ENCODE peak calls at places on chromosomes 1 and 21, in seven cellular contexts. One of them, this sample, is unnamed.

GRCh38 chr1:223543559-223543958 is 121.9 kb downstream of the CAPN8 start:
- DNase-seq in astrocyte: no peak
- DNase-seq in CD4-positive, CD25-positive, alpha-beta regulatory T cell: no peak
- DNase-seq in NB4: no peak
- DNase-seq in IMR-90: no peak
- DNase-seq in thoracic aorta: no peak
- DNase-seq in mesenchymal stem cell: no peak
- DNase-seq in this sample: no peak

GRCh38 chr1:108819878-108820277 is 37.0 kb downstream of the AKNAD1 start:
- DNase-seq in astrocyte: no peak
- DNase-seq in CD4-positive, CD25-positive, alpha-beta regulatory T cell: no peak
- DNase-seq in NB4: no peak
- DNase-seq in IMR-90: no peak
- DNase-seq in thoracic aorta: no peak
- DNase-seq in mesenchymal stem cell: no peak
- DNase-seq in this sample: no peak

GRCh38 chr1:23100074-23100748 is 68.4 kb downstream of the LUZP1 start:
- DNase-seq in astrocyte: peak; percentile 96
- DNase-seq in CD4-positive, CD25-positive, alpha-beta regulatory T cell: peak; percentile 60
- DNase-seq in NB4: peak; percentile 95
- DNase-seq in IMR-90: peak; percentile 96
- DNase-seq in thoracic aorta: no peak
- DNase-seq in mesenchymal stem cell: peak; percentile 99
- DNase-seq in this sample: peak; percentile 96

GRCh38 chr1:2413495-2414296 is 1.3 kb upstream of the PEX10 start:
- DNase-seq in astrocyte: no peak
- DNase-seq in CD4-positive, CD25-positive, alpha-beta regulatory T cell: peak; percentile 20
- DNase-seq in NB4: peak; percentile 36
- DNase-seq in IMR-90: no peak
- DNase-seq in thoracic aorta: no peak
- DNase-seq in mesenchymal stem cell: no peak
- DNase-seq in this sample: no peak

GRCh38 chr21:45496968-45497845 is 45.0 kb downstream of the SLC19A1 start:
- DNase-seq in astrocyte: no peak
- DNase-seq in CD4-positive, CD25-positive, alpha-beta regulatory T cell: no peak
- DNase-seq in NB4: no peak
- DNase-seq in IMR-90: no peak
- DNase-seq in thoracic aorta: no peak
- DNase-seq in mesenchymal stem cell: no peak
- DNase-seq in this sample: no peak

GRCh38 chr1:99553301-99553700 is 92.6 kb upstream of the PALMD start:
- DNase-seq in astrocyte: no peak
- DNase-seq in CD4-positive, CD25-positive, alpha-beta regulatory T cell: no peak
- DNase-seq in NB4: no peak
- DNase-seq in IMR-90: no peak
- DNase-seq in thoracic aorta: no peak
- DNase-seq in mesenchymal stem cell: no peak
- DNase-seq in this sample: no peak

GRCh38 chr1:60950431-60951068 is 131.8 kb upstream of the NFIA start:
- DNase-seq in astrocyte: no peak
- DNase-seq in CD4-positive, CD25-positive, alpha-beta regulatory T cell: no peak
- DNase-seq in NB4: no peak
- DNase-seq in IMR-90: no peak
- DNase-seq in thoracic aorta: no peak
- DNase-seq in mesenchymal stem cell: no peak
- DNase-seq in this sample: no peak

GRCh38 chr1:160166459-160166858 is 15.1 kb downstream of the ATP1A4 start:
- DNase-seq in astrocyte: no peak
- DNase-seq in CD4-positive, CD25-positive, alpha-beta regulatory T cell: no peak
- DNase-seq in NB4: no peak
- DNase-seq in IMR-90: no peak
- DNase-seq in thoracic aorta: no peak
- DNase-seq in mesenchymal stem cell: no peak
- DNase-seq in this sample: no peak

GRCh38 chr1:6170116-6170741 is 9.9 kb downstream of the CHD5 start:
- DNase-seq in astrocyte: no peak
- DNase-seq in CD4-positive, CD25-positive, alpha-beta regulatory T cell: no peak
- DNase-seq in NB4: no peak
- DNase-seq in IMR-90: no peak
- DNase-seq in thoracic aorta: no peak
- DNase-seq in mesenchymal stem cell: no peak
- DNase-seq in this sample: no peak

GRCh38 chr1:53868565-53868964 is 21.0 kb downstream of the YIPF1 start:
- DNase-seq in astrocyte: no peak
- DNase-seq in CD4-positive, CD25-positive, alpha-beta regulatory T cell: no peak
- DNase-seq in NB4: no peak
- DNase-seq in IMR-90: peak; percentile 31
- DNase-seq in thoracic aorta: no peak
- DNase-seq in mesenchymal stem cell: no peak
- DNase-seq in this sample: no peak

GRCh38 chr1:12658531-12659453 is 14.9 kb downstream of the AADACL4 start:
- DNase-seq in astrocyte: peak; percentile 39
- DNase-seq in CD4-positive, CD25-positive, alpha-beta regulatory T cell: peak; percentile 66
- DNase-seq in NB4: peak; percentile 73
- DNase-seq in IMR-90: peak; percentile 76
- DNase-seq in thoracic aorta: peak; percentile 21
- DNase-seq in mesenchymal stem cell: peak; percentile 73
- DNase-seq in this sample: peak; percentile 66

GRCh38 chr1:165666152-165666551 is 32.2 kb downstream of the ALDH9A1 start:
- DNase-seq in astrocyte: peak; percentile 28
- DNase-seq in CD4-positive, CD25-positive, alpha-beta regulatory T cell: no peak
- DNase-seq in NB4: peak; percentile 77
- DNase-seq in IMR-90: peak; percentile 68
- DNase-seq in thoracic aorta: no peak
- DNase-seq in mesenchymal stem cell: peak; percentile 82
- DNase-seq in this sample: no peak

GRCh38 chr1:22944656-22945055 is 28.0 kb downstream of the LACTBL1 start:
- DNase-seq in astrocyte: no peak
- DNase-seq in CD4-positive, CD25-positive, alpha-beta regulatory T cell: no peak
- DNase-seq in NB4: no peak
- DNase-seq in IMR-90: no peak
- DNase-seq in thoracic aorta: no peak
- DNase-seq in mesenchymal stem cell: no peak
- DNase-seq in this sample: no peak

GRCh38 chr1:31020007-31020790 is 45.3 kb downstream of the PUM1 start:
- DNase-seq in astrocyte: no peak
- DNase-seq in CD4-positive, CD25-positive, alpha-beta regulatory T cell: no peak
- DNase-seq in NB4: no peak
- DNase-seq in IMR-90: no peak
- DNase-seq in thoracic aorta: no peak
- DNase-seq in mesenchymal stem cell: no peak
- DNase-seq in this sample: no peak

GRCh38 chr1:159091547-159092397 is 15.2 kb upstream of the AIM2 start:
- DNase-seq in astrocyte: peak; percentile 78
- DNase-seq in CD4-positive, CD25-positive, alpha-beta regulatory T cell: peak; percentile 35
- DNase-seq in NB4: peak; percentile 87
- DNase-seq in IMR-90: peak; percentile 86
- DNase-seq in thoracic aorta: no peak
- DNase-seq in mesenchymal stem cell: peak; percentile 76
- DNase-seq in this sample: peak; percentile 29

GRCh38 chr1:24124980-24125379 is 13.0 kb upstream of the MYOM3 start:
- DNase-seq in astrocyte: no peak
- DNase-seq in CD4-positive, CD25-positive, alpha-beta regulatory T cell: no peak
- DNase-seq in NB4: no peak
- DNase-seq in IMR-90: no peak
- DNase-seq in thoracic aorta: no peak
- DNase-seq in mesenchymal stem cell: no peak
- DNase-seq in this sample: no peak

GRCh38 chr1:50508040-50508586 is 84.9 kb upstream of the DMRTA2 start:
- DNase-seq in astrocyte: no peak
- DNase-seq in CD4-positive, CD25-positive, alpha-beta regulatory T cell: no peak
- DNase-seq in NB4: peak; percentile 4
- DNase-seq in IMR-90: no peak
- DNase-seq in thoracic aorta: no peak
- DNase-seq in mesenchymal stem cell: no peak
- DNase-seq in this sample: no peak

GRCh38 chr1:233656032-233656620 is 42.2 kb downstream of the KCNK1 start:
- DNase-seq in astrocyte: no peak
- DNase-seq in CD4-positive, CD25-positive, alpha-beta regulatory T cell: no peak
- DNase-seq in NB4: no peak
- DNase-seq in IMR-90: no peak
- DNase-seq in thoracic aorta: no peak
- DNase-seq in mesenchymal stem cell: no peak
- DNase-seq in this sample: no peak

GRCh38 chr1:1603671-1604373 is 3.9 kb upstream of the FNDC10 start:
- DNase-seq in astrocyte: no peak
- DNase-seq in CD4-positive, CD25-positive, alpha-beta regulatory T cell: no peak
- DNase-seq in NB4: peak; percentile 1
- DNase-seq in IMR-90: no peak
- DNase-seq in thoracic aorta: no peak
- DNase-seq in mesenchymal stem cell: no peak
- DNase-seq in this sample: no peak

GRCh38 chr1:236140705-236141446 is 1.5 kb upstream of the GPR137B start:
- DNase-seq in astrocyte: no peak
- DNase-seq in CD4-positive, CD25-positive, alpha-beta regulatory T cell: no peak
- DNase-seq in NB4: no peak
- DNase-seq in IMR-90: peak; percentile 3
- DNase-seq in thoracic aorta: no peak
- DNase-seq in mesenchymal stem cell: no peak
- DNase-seq in this sample: no peak
- H3K4me3 ChIP-seq in astrocyte: peak overlapping the region; percentile 58
- H3K4me3 ChIP-seq in CD4-positive, CD25-positive, alpha-beta regulatory T cell: no peak overlapping the region
- H3K4me3 ChIP-seq in NB4: no peak overlapping the region
- H3K4me3 ChIP-seq in IMR-90: peak overlapping the region; percentile 41
- H3K4me3 ChIP-seq in thoracic aorta: peak overlapping the region; percentile 77
- H3K4me3 ChIP-seq in mesenchymal stem cell: peak overlapping the region; percentile 47
- H3K4me3 ChIP-seq in this sample: peak overlapping the region; percentile 86

GRCh38 chr1:151510020-151510405 is 1.2 kb upstream of the CGN start:
- DNase-seq in astrocyte: no peak
- DNase-seq in CD4-positive, CD25-positive, alpha-beta regulatory T cell: no peak
- DNase-seq in NB4: no peak
- DNase-seq in IMR-90: no peak
- DNase-seq in thoracic aorta: no peak
- DNase-seq in mesenchymal stem cell: no peak
- DNase-seq in this sample: no peak
- H3K4me3 ChIP-seq in astrocyte: no peak overlapping the region
- H3K4me3 ChIP-seq in CD4-positive, CD25-positive, alpha-beta regulatory T cell: peak overlapping the region; percentile 86
- H3K4me3 ChIP-seq in NB4: no peak overlapping the region
- H3K4me3 ChIP-seq in IMR-90: no peak overlapping the region
- H3K4me3 ChIP-seq in thoracic aorta: peak overlapping the region; percentile 88
- H3K4me3 ChIP-seq in mesenchymal stem cell: no peak overlapping the region
- H3K4me3 ChIP-seq in this sample: no peak overlapping the region

DNA sequence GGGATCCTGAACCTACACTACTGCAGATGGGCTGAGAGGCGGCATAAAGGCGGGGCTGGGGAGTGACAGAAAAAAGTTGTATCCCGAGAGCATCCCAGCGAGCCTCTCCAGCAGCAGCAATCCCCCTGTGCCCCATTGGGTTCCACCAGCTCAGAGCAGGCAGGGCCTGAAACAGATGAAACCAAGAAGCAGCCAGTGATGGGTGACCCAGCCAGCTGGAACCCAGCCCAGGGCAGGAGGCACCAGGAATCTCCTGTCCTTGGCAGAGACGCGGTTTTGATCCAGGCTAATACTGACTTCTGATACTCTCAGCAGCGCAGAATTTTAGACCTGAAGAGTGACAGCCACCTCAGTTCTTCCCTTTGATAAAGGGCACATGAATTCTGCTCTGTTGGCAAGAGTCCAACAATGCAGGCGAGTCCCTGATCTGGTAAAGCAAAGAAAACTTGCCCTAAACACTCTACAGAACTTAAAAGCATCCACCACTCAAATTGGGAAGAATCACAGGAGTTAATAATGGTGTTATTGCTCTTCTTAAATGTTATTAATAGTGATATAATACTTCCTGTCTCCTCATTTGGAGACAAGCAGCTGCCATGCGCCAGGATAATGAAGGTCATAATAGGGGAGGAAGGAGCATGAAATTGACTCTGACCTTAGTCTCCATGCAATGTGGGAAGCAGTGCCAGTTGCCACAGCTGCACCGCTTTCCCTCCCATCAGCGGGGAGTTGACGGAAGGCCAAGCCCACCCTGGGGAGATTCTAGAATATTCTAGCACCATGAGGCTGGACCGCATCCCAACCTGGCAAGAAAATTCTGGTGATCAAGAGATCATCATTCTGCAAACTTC is 11.2 kb upstream of the OLIG1 start:
- DNase-seq in astrocyte: no peak
- DNase-seq in CD4-positive, CD25-positive, alpha-beta regulatory T cell: no peak
- DNase-seq in NB4: peak; percentile 72
- DNase-seq in IMR-90: no peak
- DNase-seq in thoracic aorta: no peak
- DNase-seq in mesenchymal stem cell: no peak
- DNase-seq in this sample: no peak
- H3K4me3 ChIP-seq in astrocyte: no peak overlapping the region
- H3K4me3 ChIP-seq in CD4-positive, CD25-positive, alpha-beta regulatory T cell: no peak overlapping the region
- H3K4me3 ChIP-seq in NB4: peak overlapping the region; percentile 27
- H3K4me3 ChIP-seq in IMR-90: no peak overlapping the region
- H3K4me3 ChIP-seq in thoracic aorta: no peak overlapping the region
- H3K4me3 ChIP-seq in mesenchymal stem cell: no peak overlapping the region
- H3K4me3 ChIP-seq in this sample: no peak overlapping the region

GRCh38 chr1:154835531-154836285 is 34.4 kb downstream of the KCNN3 start:
- DNase-seq in astrocyte: no peak
- DNase-seq in CD4-positive, CD25-positive, alpha-beta regulatory T cell: no peak
- DNase-seq in NB4: no peak
- DNase-seq in IMR-90: no peak
- DNase-seq in thoracic aorta: no peak
- DNase-seq in mesenchymal stem cell: peak; percentile 33
- DNase-seq in this sample: no peak

GRCh38 chr1:154838988-154839387 is 31.1 kb downstream of the KCNN3 start:
- DNase-seq in astrocyte: no peak
- DNase-seq in CD4-positive, CD25-positive, alpha-beta regulatory T cell: no peak
- DNase-seq in NB4: no peak
- DNase-seq in IMR-90: no peak
- DNase-seq in thoracic aorta: no peak
- DNase-seq in mesenchymal stem cell: no peak
- DNase-seq in this sample: no peak

GRCh38 chr1:154838473-154838872 is 31.6 kb downstream of the KCNN3 start:
- DNase-seq in astrocyte: no peak
- DNase-seq in CD4-positive, CD25-positive, alpha-beta regulatory T cell: no peak
- DNase-seq in NB4: no peak
- DNase-seq in IMR-90: no peak
- DNase-seq in thoracic aorta: no peak
- DNase-seq in mesenchymal stem cell: no peak
- DNase-seq in this sample: no peak

GRCh38 chr1:154837679-154838171 is 32.4 kb downstream of the KCNN3 start:
- DNase-seq in astrocyte: no peak
- DNase-seq in CD4-positive, CD25-positive, alpha-beta regulatory T cell: no peak
- DNase-seq in NB4: no peak
- DNase-seq in IMR-90: no peak
- DNase-seq in thoracic aorta: no peak
- DNase-seq in mesenchymal stem cell: peak; percentile 80
- DNase-seq in this sample: no peak

DNA sequence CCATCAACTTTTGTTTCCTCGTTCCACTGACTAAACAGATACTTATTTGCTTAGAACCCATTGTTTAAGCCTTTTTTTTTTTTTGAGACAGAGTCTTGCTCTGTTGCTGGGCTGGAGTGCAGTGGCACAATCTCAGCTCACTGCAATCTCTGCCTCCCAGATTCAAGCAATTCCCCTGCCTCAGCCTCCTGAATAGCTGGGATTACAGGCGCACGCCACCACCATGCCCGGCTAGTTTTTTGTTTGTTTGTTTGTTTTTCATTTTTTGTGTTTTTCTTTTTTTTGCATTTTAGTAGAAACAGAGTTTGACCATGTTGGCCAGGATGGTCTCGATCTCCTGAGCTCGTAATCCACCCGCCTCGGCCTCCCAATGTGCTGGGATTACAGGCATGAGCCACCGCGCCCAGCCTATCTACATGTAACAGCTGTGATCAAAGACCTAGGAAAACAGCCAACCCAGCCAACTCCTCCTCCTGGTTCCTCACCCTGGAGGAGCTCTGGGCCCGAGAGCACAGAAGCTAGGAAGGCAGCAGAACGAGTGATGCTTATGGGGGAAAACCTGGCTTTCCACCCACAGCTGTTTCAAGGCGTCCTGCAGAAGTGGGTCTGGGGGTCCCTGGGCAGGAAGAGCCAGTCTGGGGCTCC is 32.9 kb downstream of the KCNN3 start:
- DNase-seq in astrocyte: no peak
- DNase-seq in CD4-positive, CD25-positive, alpha-beta regulatory T cell: no peak
- DNase-seq in NB4: no peak
- DNase-seq in IMR-90: no peak
- DNase-seq in thoracic aorta: no peak
- DNase-seq in mesenchymal stem cell: no peak
- DNase-seq in this sample: no peak
- H3K4me3 ChIP-seq in astrocyte: no peak overlapping the region
- H3K4me3 ChIP-seq in CD4-positive, CD25-positive, alpha-beta regulatory T cell: no peak overlapping the region
- H3K4me3 ChIP-seq in NB4: no peak overlapping the region
- H3K4me3 ChIP-seq in IMR-90: no peak overlapping the region
- H3K4me3 ChIP-seq in thoracic aorta: no peak overlapping the region
- H3K4me3 ChIP-seq in mesenchymal stem cell: no peak overlapping the region
- H3K4me3 ChIP-seq in this sample: no peak overlapping the region